ENCODE peak calls at places on chromosome 5, in six cellular contexts. A is dorsolateral prefrontal cortex; G is endodermal cell; R is effector memory CD4-positive, alpha-beta T cell; E is AG09309; B is mammary epithelial cell. X is an unnamed sample.

GRCh38 chr5:112960861-112961504 is 15.6 kb upstream of the DCP2 start:
- DNase-seq in A (no peak), G (no peak), R (no peak), E (no peak), B (no peak), X (no peak)

GRCh38 chr5:159047081-159047480 is 52.6 kb downstream of the EBF1 start:
- DNase-seq in A (no peak), G (no peak), R (no peak), E (no peak), B (no peak), X (no peak)

GRCh38 chr5:109868737-109869136 is 179.0 kb downstream of the MAN2A1 start:
- DNase-seq in A (no peak), G (no peak), R (no peak), E (no peak), B (peak), X (no peak)

GRCh38 chr5:15615859-15616258 is 115.9 kb downstream of the FBXL7 start:
- DNase-seq in A (no peak), G (no peak), R (no peak), E (peak), B (no peak), X (no peak)

GRCh38 chr5:94761786-94762185 is 143.3 kb downstream of the SLF1 start:
- DNase-seq in A (no peak), G (no peak), R (no peak), E (no peak), B (no peak), X (no peak)

GRCh38 chr5:96113170-96113939 is 151.7 kb upstream of the ELL2 start:
- DNase-seq in A (no peak), G (no peak), R (no peak), E (no peak), B (peak), X (no peak)

GRCh38 chr5:37660319-37660718 is 179.5 kb downstream of the GDNF start:
- DNase-seq in A (no peak), G (no peak), R (no peak), E (no peak), B (no peak), X (no peak)

GRCh38 chr5:133397986-133398645 is 214.2 kb downstream of the FSTL4 start:
- DNase-seq in A (no peak), G (peak), R (no peak), E (no peak), B (no peak), X (peak)

GRCh38 chr5:60843693-60844428 is at the start of gene ELOVL7:
- DNase-seq in A (peak), G (peak), R (no peak), E (no peak), B (peak), X (no peak)

GRCh38 chr5:97037819-97038218 is 101.9 kb downstream of the LNPEP start:
- DNase-seq in A (no peak), G (no peak), R (no peak), E (no peak), B (no peak), X (no peak)

GRCh38 chr5:24633705-24634325 is 11.0 kb downstream of the CDH10 start:
- DNase-seq in A (no peak), G (no peak), R (no peak), E (no peak), B (peak), X (no peak)

GRCh38 chr5:139551490-139551889 is 9.6 kb upstream of the UBE2D2 start:
- DNase-seq in A (no peak), G (no peak), R (no peak), E (no peak), B (no peak), X (no peak)

GRCh38 chr5:77180167-77181081 is 30.1 kb upstream of the PDE8B start:
- DNase-seq in A (no peak), G (peak), R (no peak), E (no peak), B (no peak), X (no peak)

GRCh38 chr5:77186990-77187389 is 23.5 kb upstream of the PDE8B start:
- DNase-seq in A (no peak), G (no peak), R (no peak), E (no peak), B (no peak), X (no peak)

GRCh38 chr5:77177576-77177975 is 32.9 kb upstream of the PDE8B start:
- DNase-seq in A (no peak), G (no peak), R (no peak), E (no peak), B (peak), X (no peak)

GRCh38 chr5:77181173-77181572 is 29.3 kb upstream of the PDE8B start:
- DNase-seq in A (no peak), G (peak), R (no peak), E (no peak), B (no peak), X (no peak)

GRCh38 chr5:77181596-77182304 is 28.7 kb upstream of the PDE8B start:
- DNase-seq in A (no peak), G (no peak), R (no peak), E (no peak), B (no peak), X (no peak)
- H3K4me3 ChIP-seq in A (peak), G (no peak), R (no peak), E (no peak), B (no peak), X (peak)

DNA sequence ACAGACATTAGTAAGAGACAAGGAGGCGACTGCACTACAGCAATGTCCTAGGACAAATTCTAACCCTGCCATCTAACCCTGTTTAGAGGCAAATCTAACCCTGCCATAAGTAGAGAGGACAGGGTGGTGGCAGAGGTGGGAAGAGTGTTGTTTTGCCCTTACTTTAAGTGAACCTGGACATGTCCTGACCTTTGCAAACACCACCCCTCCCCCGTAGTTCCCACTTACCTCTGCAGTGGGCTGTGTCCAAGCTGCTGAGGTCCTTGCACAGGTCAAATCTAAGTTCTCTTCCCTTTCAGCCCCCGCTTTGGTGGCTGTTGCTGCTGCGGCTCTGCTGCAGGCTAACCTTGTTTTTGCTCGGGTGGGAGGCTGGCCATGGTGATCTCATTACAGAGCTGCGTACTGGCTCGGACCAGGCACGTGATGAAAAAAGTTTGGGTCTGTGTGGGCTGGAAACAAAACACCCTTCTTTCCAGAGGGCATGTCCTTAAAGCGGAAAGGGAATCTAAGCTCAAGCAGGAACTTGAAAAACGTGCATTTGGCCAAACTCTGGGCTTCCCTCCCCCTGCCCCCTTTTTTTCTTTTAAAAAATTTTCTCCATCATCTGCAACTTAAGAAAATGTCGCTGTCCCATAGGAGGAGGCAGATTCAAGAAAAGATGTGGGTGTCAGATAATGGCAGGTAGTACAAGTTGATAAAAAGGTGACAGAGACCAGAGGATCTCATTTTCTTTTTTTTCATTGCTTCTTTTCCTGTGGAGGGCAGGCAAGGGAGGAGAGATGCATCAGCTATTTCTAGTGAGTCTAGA is at the start of gene FAXDC2:
- DNase-seq in A (peak), G (peak), R (no peak), E (peak), B (peak), X (peak)
- H3K4me3 ChIP-seq in A (peak), G (peak), R (no peak), E (peak), B (peak), X (peak)

GRCh38 chr5:93591323-93591945 is 8.4 kb downstream of the NR2F1 start:
- DNase-seq in A (no peak), G (no peak), R (no peak), E (no peak), B (no peak), X (no peak)
- H3K4me3 ChIP-seq in A (peak), G (no peak), R (no peak), E (no peak), B (no peak), X (no peak)

GRCh38 chr5:150641006-150641570 is 628 bp downstream of the SYNPO start:
- DNase-seq in A (no peak), G (no peak), R (no peak), E (peak), B (no peak), X (peak)

GRCh38 chr5:150641826-150642566 is 1.5 kb downstream of the SYNPO start:
- DNase-seq in A (no peak), G (no peak), R (no peak), E (no peak), B (no peak), X (no peak)

GRCh38 chr5:150639751-150640150 is 709 bp upstream of the SYNPO start:
- DNase-seq in A (no peak), G (no peak), R (no peak), E (no peak), B (no peak), X (no peak)

GRCh38 chr5:150639317-150639738 is 1.1 kb upstream of the SYNPO start:
- DNase-seq in A (no peak), G (no peak), R (no peak), E (no peak), B (no peak), X (no peak)

DNA sequence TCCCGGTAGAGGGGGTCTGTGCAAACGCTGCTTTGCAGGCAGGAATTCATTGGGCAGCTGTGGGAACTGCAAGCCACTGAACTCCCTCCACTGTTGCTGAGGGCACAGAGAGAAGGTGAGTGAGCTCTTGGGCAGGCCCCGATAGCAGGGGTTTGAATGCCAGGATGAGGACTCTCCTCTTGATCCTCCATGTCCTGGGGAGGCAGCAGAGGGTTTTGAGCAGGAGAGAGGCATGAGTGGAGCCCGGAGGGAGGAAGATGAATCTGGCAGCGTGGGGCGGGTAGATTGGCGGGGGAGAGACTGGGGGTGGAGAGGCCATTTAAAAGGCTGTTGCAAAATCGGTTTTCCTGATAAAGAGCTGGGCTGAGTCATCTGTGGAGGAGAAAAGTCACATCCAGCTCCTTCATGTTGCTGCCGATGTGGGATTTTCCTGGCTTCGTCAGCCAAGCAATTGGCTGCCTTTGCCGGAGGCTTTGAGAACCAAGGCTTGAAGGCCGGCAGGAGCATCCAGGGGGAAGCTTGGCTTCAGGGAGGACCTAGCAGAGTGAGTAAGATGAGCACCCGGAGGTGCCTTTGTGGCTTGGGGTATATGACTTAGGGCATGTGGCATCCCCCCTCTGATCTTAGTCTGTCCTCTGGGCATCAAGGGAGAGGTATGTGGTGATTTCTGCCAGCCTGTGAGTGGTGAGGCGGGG is at the start of gene SYNPO:
- DNase-seq in A (no peak), G (no peak), R (no peak), E (peak), B (peak), X (peak)
- H3K4me3 ChIP-seq in A (peak), G (no peak), R (no peak), E (peak), B (peak), X (peak)

GRCh38 chr5:179624841-179625271 is 1.4 kb upstream of the HNRNPH1 start:
- DNase-seq in A (no peak), G (peak), R (no peak), E (no peak), B (no peak), X (no peak)
- H3K4me3 ChIP-seq in A (peak), G (peak), R (no peak), E (peak), B (no peak), X (peak)

GRCh38 chr5:72959257-72959656 is 3.4 kb downstream of the FCHO2 start:
- DNase-seq in A (no peak), G (no peak), R (no peak), E (no peak), B (no peak), X (no peak)
- H3K4me3 ChIP-seq in A (no peak), G (no peak), R (no peak), E (no peak), B (no peak), X (no peak)

DNA sequence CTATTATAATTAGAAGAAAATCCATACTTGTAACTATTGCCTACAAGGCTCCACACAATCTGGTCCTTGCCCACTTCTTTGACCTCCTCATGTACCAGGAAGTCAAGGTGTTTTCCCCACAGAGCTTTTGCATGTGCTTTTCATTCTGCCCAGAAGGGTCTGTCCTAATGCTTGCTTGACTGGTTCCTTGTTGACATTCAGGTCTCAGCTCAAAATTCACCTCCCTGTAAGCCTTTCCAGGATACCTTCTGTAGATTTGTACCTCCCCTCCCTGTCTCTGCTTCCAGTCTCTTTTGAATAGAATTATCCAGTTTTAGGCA is 33.6 kb upstream of the HSD17B4 start:
- DNase-seq in A (no peak), G (no peak), R (no peak), E (no peak), B (no peak), X (no peak)
- H3K4me3 ChIP-seq in A (no peak), G (no peak), R (no peak), E (no peak), B (no peak), X (no peak)

DNA sequence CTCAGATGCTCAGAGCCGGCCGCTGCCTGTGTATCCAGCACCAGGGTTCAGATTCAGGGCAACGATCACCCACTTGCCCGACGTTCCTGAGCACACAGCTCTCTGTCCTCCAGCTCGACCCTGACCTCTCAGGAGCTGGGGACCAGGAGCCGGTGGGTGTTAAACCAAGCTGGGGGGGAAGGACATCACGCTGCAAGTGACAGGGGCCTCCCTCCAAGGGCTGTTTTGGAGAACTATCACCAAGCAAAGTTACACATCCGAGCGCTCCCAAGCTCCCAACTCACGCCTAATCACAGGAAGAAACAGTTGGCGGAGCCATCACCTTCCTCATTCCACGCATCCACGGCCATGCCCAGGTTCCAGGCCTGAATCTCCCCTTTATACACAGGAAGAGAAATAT is 51.5 kb upstream of the ZNF354A start:
- DNase-seq in A (no peak), G (no peak), R (no peak), E (no peak), B (no peak), X (no peak)
- H3K4me3 ChIP-seq in A (no peak), G (no peak), R (no peak), E (no peak), B (no peak), X (no peak)

DNA sequence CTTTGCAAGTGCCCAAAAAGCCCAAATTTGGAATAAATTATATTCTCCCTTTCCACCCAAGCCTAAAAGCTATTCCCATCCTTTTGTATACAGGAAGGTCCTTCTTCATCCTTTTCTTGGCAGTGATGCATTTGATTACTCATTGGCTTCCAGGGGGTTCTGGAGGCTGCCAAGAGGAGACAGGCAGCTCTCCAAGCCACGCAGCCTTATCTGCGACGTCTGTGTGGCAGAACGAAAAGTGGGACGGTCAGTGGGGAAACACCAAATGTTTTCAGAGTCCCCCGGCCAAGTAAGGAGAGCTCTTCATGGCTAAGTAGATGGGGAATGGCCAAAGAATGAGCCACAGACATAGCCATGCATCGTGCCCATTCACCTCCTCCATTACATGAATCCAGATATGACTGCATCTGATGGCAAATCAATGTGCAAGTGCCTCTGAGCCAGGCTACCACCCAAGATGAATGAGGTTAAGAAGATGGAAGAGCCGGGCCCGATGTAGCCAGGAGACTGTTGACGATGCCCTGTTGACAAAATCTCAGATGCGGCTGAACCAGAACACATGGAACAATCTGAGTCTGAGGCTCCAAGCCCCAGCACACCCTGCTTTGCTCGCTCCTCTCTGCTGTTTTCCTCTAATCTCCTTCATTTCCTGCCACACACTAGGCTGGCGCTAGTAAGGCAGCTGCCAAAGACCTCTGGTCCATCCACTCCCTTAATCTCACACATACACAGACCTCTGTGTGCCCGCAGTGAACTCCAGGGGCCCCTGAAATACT is 12.0 kb downstream of the ADAM19 start:
- DNase-seq in A (no peak), G (peak), R (no peak), E (peak), B (no peak), X (no peak)
- H3K4me3 ChIP-seq in A (no peak), G (no peak), R (no peak), E (no peak), B (no peak), X (no peak)